ENCODE peak calls at places on chromosomes 16 and 17, in five cellular contexts. One of them, this sample, is unnamed.

GRCh38 chr17:78400581-78401240 is 22.3 kb downstream of the PGS1 start:
- DNase-seq in KBM-7: no peak
- DNase-seq in CD4-positive, CD25-positive, alpha-beta regulatory T cell: no peak
- DNase-seq in T-helper 1 cell: no peak
- DNase-seq in fibroblast of the conjunctiva: no peak
- DNase-seq in this sample: no peak

GRCh38 chr17:65229596-65229995 is 92.4 kb downstream of the RGS9 start:
- DNase-seq in KBM-7: no peak
- DNase-seq in CD4-positive, CD25-positive, alpha-beta regulatory T cell: no peak
- DNase-seq in T-helper 1 cell: peak
- DNase-seq in fibroblast of the conjunctiva: no peak
- DNase-seq in this sample: no peak

GRCh38 chr17:69814031-69814430 is 261.0 kb upstream of the KCNJ16 start:
- DNase-seq in KBM-7: no peak
- DNase-seq in CD4-positive, CD25-positive, alpha-beta regulatory T cell: no peak
- DNase-seq in T-helper 1 cell: no peak
- DNase-seq in fibroblast of the conjunctiva: no peak
- DNase-seq in this sample: no peak

GRCh38 chr16:1778200-1779179 is 3.9 kb downstream of the SPSB3 start:
- DNase-seq in KBM-7: no peak
- DNase-seq in CD4-positive, CD25-positive, alpha-beta regulatory T cell: no peak
- DNase-seq in T-helper 1 cell: no peak
- DNase-seq in fibroblast of the conjunctiva: no peak
- DNase-seq in this sample: no peak

GRCh38 chr17:42521666-42522262 is 14.3 kb upstream of the NAGLU start:
- DNase-seq in KBM-7: no peak
- DNase-seq in CD4-positive, CD25-positive, alpha-beta regulatory T cell: no peak
- DNase-seq in T-helper 1 cell: no peak
- DNase-seq in fibroblast of the conjunctiva: no peak
- DNase-seq in this sample: no peak

GRCh38 chr17:10702574-10702973 is 5.2 kb downstream of the ADPRM start:
- DNase-seq in KBM-7: peak
- DNase-seq in CD4-positive, CD25-positive, alpha-beta regulatory T cell: no peak
- DNase-seq in T-helper 1 cell: no peak
- DNase-seq in fibroblast of the conjunctiva: no peak
- DNase-seq in this sample: no peak

GRCh38 chr16:424623-425081 is 797 bp upstream of the RAB11FIP3 start:
- DNase-seq in KBM-7: no peak
- DNase-seq in CD4-positive, CD25-positive, alpha-beta regulatory T cell: peak
- DNase-seq in T-helper 1 cell: no peak
- DNase-seq in fibroblast of the conjunctiva: no peak
- DNase-seq in this sample: no peak

GRCh38 chr16:72723781-72724180 is 324.1 kb downstream of the ZFHX3 start:
- DNase-seq in KBM-7: no peak
- DNase-seq in CD4-positive, CD25-positive, alpha-beta regulatory T cell: no peak
- DNase-seq in T-helper 1 cell: no peak
- DNase-seq in fibroblast of the conjunctiva: no peak
- DNase-seq in this sample: no peak

GRCh38 chr16:84577034-84577803 is 40.7 kb downstream of the COTL1 start:
- DNase-seq in KBM-7: no peak
- DNase-seq in CD4-positive, CD25-positive, alpha-beta regulatory T cell: no peak
- DNase-seq in T-helper 1 cell: no peak
- DNase-seq in fibroblast of the conjunctiva: no peak
- DNase-seq in this sample: no peak

GRCh38 chr16:48231675-48232214 is 12.4 kb upstream of the LONP2 start:
- DNase-seq in KBM-7: peak
- DNase-seq in CD4-positive, CD25-positive, alpha-beta regulatory T cell: peak
- DNase-seq in T-helper 1 cell: peak
- DNase-seq in fibroblast of the conjunctiva: peak
- DNase-seq in this sample: no peak

GRCh38 chr17:45171338-45172231 is 9.9 kb downstream of the HEXIM2 start:
- DNase-seq in KBM-7: no peak
- DNase-seq in CD4-positive, CD25-positive, alpha-beta regulatory T cell: no peak
- DNase-seq in T-helper 1 cell: no peak
- DNase-seq in fibroblast of the conjunctiva: no peak
- DNase-seq in this sample: no peak

GRCh38 chr16:77898671-77899211 is 110.4 kb downstream of the VAT1L start:
- DNase-seq in KBM-7: no peak
- DNase-seq in CD4-positive, CD25-positive, alpha-beta regulatory T cell: no peak
- DNase-seq in T-helper 1 cell: no peak
- DNase-seq in fibroblast of the conjunctiva: peak
- DNase-seq in this sample: no peak

GRCh38 chr17:37476431-37477130 is 13.1 kb upstream of the DUSP14 start:
- DNase-seq in KBM-7: no peak
- DNase-seq in CD4-positive, CD25-positive, alpha-beta regulatory T cell: no peak
- DNase-seq in T-helper 1 cell: no peak
- DNase-seq in fibroblast of the conjunctiva: no peak
- DNase-seq in this sample: no peak

GRCh38 chr17:61834610-61835009 is 28.7 kb downstream of the BRIP1 start:
- DNase-seq in KBM-7: no peak
- DNase-seq in CD4-positive, CD25-positive, alpha-beta regulatory T cell: no peak
- DNase-seq in T-helper 1 cell: no peak
- DNase-seq in fibroblast of the conjunctiva: no peak
- DNase-seq in this sample: no peak

GRCh38 chr16:28136751-28137434 is 73.4 kb upstream of the GSG1L start:
- DNase-seq in KBM-7: no peak
- DNase-seq in CD4-positive, CD25-positive, alpha-beta regulatory T cell: peak
- DNase-seq in T-helper 1 cell: peak
- DNase-seq in fibroblast of the conjunctiva: no peak
- DNase-seq in this sample: no peak

GRCh38 chr17:77436481-77436880 is 295.7 kb downstream of the SEC14L1 start:
- DNase-seq in KBM-7: no peak
- DNase-seq in CD4-positive, CD25-positive, alpha-beta regulatory T cell: no peak
- DNase-seq in T-helper 1 cell: no peak
- DNase-seq in fibroblast of the conjunctiva: no peak
- DNase-seq in this sample: no peak

GRCh38 chr16:57384248-57385070 is 12.2 kb downstream of the CX3CL1 start:
- DNase-seq in KBM-7: peak
- DNase-seq in CD4-positive, CD25-positive, alpha-beta regulatory T cell: no peak
- DNase-seq in T-helper 1 cell: no peak
- DNase-seq in fibroblast of the conjunctiva: no peak
- DNase-seq in this sample: no peak

GRCh38 chr17:52442350-52442749 is 283.8 kb upstream of the CA10 start:
- DNase-seq in KBM-7: no peak
- DNase-seq in CD4-positive, CD25-positive, alpha-beta regulatory T cell: no peak
- DNase-seq in T-helper 1 cell: no peak
- DNase-seq in fibroblast of the conjunctiva: no peak
- DNase-seq in this sample: no peak

GRCh38 chr16:25135239-25135878 is 23.8 kb downstream of the LCMT1 start:
- DNase-seq in KBM-7: no peak
- DNase-seq in CD4-positive, CD25-positive, alpha-beta regulatory T cell: no peak
- DNase-seq in T-helper 1 cell: no peak
- DNase-seq in fibroblast of the conjunctiva: no peak
- DNase-seq in this sample: peak

GRCh38 chr16:27228621-27229501 is 25.5 kb downstream of the KDM8 start:
- DNase-seq in KBM-7: peak
- DNase-seq in CD4-positive, CD25-positive, alpha-beta regulatory T cell: no peak
- DNase-seq in T-helper 1 cell: no peak
- DNase-seq in fibroblast of the conjunctiva: no peak
- DNase-seq in this sample: no peak

GRCh38 chr17:37506678-37507077 is 17.0 kb downstream of the DUSP14 start:
- DNase-seq in KBM-7: peak
- DNase-seq in CD4-positive, CD25-positive, alpha-beta regulatory T cell: no peak
- DNase-seq in T-helper 1 cell: peak
- DNase-seq in fibroblast of the conjunctiva: no peak
- DNase-seq in this sample: no peak

GRCh38 chr16:69110406-69110805 is 5.0 kb downstream of the HAS3 start:
- DNase-seq in KBM-7: no peak
- DNase-seq in CD4-positive, CD25-positive, alpha-beta regulatory T cell: no peak
- DNase-seq in T-helper 1 cell: no peak
- DNase-seq in fibroblast of the conjunctiva: no peak
- DNase-seq in this sample: no peak

GRCh38 chr17:2198917-2199316 is 104.7 kb downstream of the SMG6 start:
- DNase-seq in KBM-7: no peak
- DNase-seq in CD4-positive, CD25-positive, alpha-beta regulatory T cell: no peak
- DNase-seq in T-helper 1 cell: no peak
- DNase-seq in fibroblast of the conjunctiva: no peak
- DNase-seq in this sample: no peak